ENCODE peak calls at places on chromosomes 6 and 20, in ten cellular contexts. N is heart left ventricle, K is breast epithelium, W is uterus, D is tibial nerve, H is ovary, C is adrenal gland, X is right lobe of liver, Z is stomach, O is IMR-90. T is an unnamed sample. For H3K4me1, the result is how much of the 10 kb centered on the place peaks cover.

GRCh38 chr20:32535316-32535952 is 49.7 kb downstream of the NOL4L start:
- DNase-seq in N (peak), K (no peak), W (no peak), D (no peak), H (no peak), C (no peak), X (no peak), Z (no peak), O (no peak), T (no peak)

GRCh38 chr6:21856096-21856825 is 262.7 kb downstream of the SOX4 start:
- DNase-seq in N (no peak), K (no peak), W (no peak), D (no peak), H (no peak), C (no peak), X (no peak), Z (no peak), O (peak), T (no peak)

GRCh38 chr6:85756982-85757381 is 114.3 kb upstream of the SYNCRIP start:
- DNase-seq in N (no peak), K (no peak), W (no peak), D (no peak), H (no peak), C (no peak), X (no peak), Z (no peak), O (peak), T (no peak)

GRCh38 chr6:36838896-36839818 is at the start of gene CPNE5:
- DNase-seq in N (peak), K (no peak), W (peak), D (no peak), H (no peak), C (no peak), X (no peak), Z (no peak), O (no peak), T (no peak)

GRCh38 chr6:158817298-158818007 is 1.7 kb downstream of the EZR start:
- DNase-seq in N (peak), K (no peak), W (no peak), D (peak), H (no peak), C (peak), X (peak), Z (peak), O (peak), T (peak)

GRCh38 chr6:101249470-101249869 is 144.0 kb upstream of the GRIK2 start:
- DNase-seq in N (no peak), K (no peak), W (no peak), D (no peak), H (no peak), C (no peak), X (no peak), Z (no peak), O (no peak), T (no peak)

GRCh38 chr6:24033284-24033683 is 92.7 kb upstream of the NRSN1 start:
- DNase-seq in N (no peak), K (no peak), W (no peak), D (no peak), H (no peak), C (no peak), X (no peak), Z (no peak), O (no peak), T (peak)

GRCh38 chr6:79985128-79985527 is 19.3 kb upstream of the TTK start:
- DNase-seq in N (no peak), K (no peak), W (no peak), D (no peak), H (no peak), C (no peak), X (no peak), Z (no peak), O (no peak), T (no peak)

GRCh38 chr6:138971601-138972000 is 16.5 kb downstream of the REPS1 start:
- DNase-seq in N (no peak), K (no peak), W (no peak), D (no peak), H (no peak), C (no peak), X (no peak), Z (no peak), O (peak), T (no peak)

GRCh38 chr20:25508083-25508770 is 77.1 kb downstream of the NINL start:
- DNase-seq in N (no peak), K (no peak), W (no peak), D (no peak), H (peak), C (peak), X (peak), Z (no peak), O (peak), T (peak)

GRCh38 chr20:24783631-24784492 is 165.2 kb upstream of the CST7 start:
- DNase-seq in N (no peak), K (no peak), W (no peak), D (no peak), H (no peak), C (no peak), X (no peak), Z (peak), O (no peak), T (peak)

GRCh38 chr6:80338201-80338836 is 231.8 kb downstream of the BCKDHB start:
- DNase-seq in N (peak), K (no peak), W (peak), D (peak), H (peak), C (peak), X (peak), Z (peak), O (peak), T (peak)

GRCh38 chr6:169396554-169397163 is 143.0 kb upstream of the THBS2 start:
- DNase-seq in N (no peak), K (no peak), W (no peak), D (no peak), H (no peak), C (no peak), X (no peak), Z (no peak), O (no peak), T (no peak)

GRCh38 chr6:12587096-12587495 is 129.5 kb upstream of the PHACTR1 start:
- DNase-seq in N (no peak), K (no peak), W (no peak), D (no peak), H (no peak), C (no peak), X (no peak), Z (no peak), O (no peak), T (no peak)

GRCh38 chr6:79570802-79571367 is 33.7 kb upstream of the LCA5 start:
- DNase-seq in N (no peak), K (no peak), W (no peak), D (no peak), H (no peak), C (no peak), X (no peak), Z (no peak), O (peak), T (no peak)

GRCh38 chr6:293185-294174 is 1.2 kb downstream of the DUSP22 start:
- DNase-seq in N (peak), K (no peak), W (peak), D (peak), H (no peak), C (no peak), X (no peak), Z (no peak), O (no peak), T (peak)

GRCh38 chr20:37259865-37260264 is 1.7 kb downstream of the GHRH start:
- DNase-seq in N (no peak), K (no peak), W (no peak), D (no peak), H (no peak), C (no peak), X (no peak), Z (no peak), O (no peak), T (no peak)

GRCh38 chr6:105902401-105903031 is 183.6 kb upstream of the PRDM1 start:
- DNase-seq in N (no peak), K (no peak), W (no peak), D (no peak), H (no peak), C (no peak), X (no peak), Z (no peak), O (peak), T (no peak)

GRCh38 chr6:92274588-92274987 is 1144.8 kb downstream of the EPHA7 start:
- DNase-seq in N (no peak), K (no peak), W (no peak), D (no peak), H (no peak), C (no peak), X (no peak), Z (no peak), O (no peak), T (no peak)

GRCh38 chr6:45419574-45420082 is 41.9 kb upstream of the SUPT3H start:
- DNase-seq in N (peak), K (peak), W (peak), D (peak), H (peak), C (peak), X (peak), Z (peak), O (no peak), T (peak)

GRCh38 chr6:125930810-125931418 is 25.7 kb upstream of the HINT3 start:
- DNase-seq in N (no peak), K (no peak), W (no peak), D (no peak), H (no peak), C (no peak), X (no peak), Z (no peak), O (peak), T (no peak)

GRCh38 chr20:54643761-54644160 is 168.4 kb downstream of the DOK5 start:
- DNase-seq in N (no peak), K (no peak), W (no peak), D (no peak), H (no peak), C (no peak), X (no peak), Z (no peak), O (peak), T (no peak)

GRCh38 chr20:48607544-48607865 is 220.3 kb downstream of the PREX1 start:
- DNase-seq in N (no peak), K (no peak), W (no peak), D (no peak), H (no peak), C (no peak), X (no peak), Z (no peak), O (no peak), T (no peak)

GRCh38 chr20:63618291-63618980 is 8.5 kb downstream of the GMEB2 start:
- DNase-seq in N (no peak), K (no peak), W (no peak), D (no peak), H (no peak), C (no peak), X (no peak), Z (no peak), O (no peak), T (no peak)

GRCh38 chr20:54479138-54479906 is 3.9 kb downstream of the DOK5 start:
- DNase-seq in N (no peak), K (no peak), W (no peak), D (no peak), H (no peak), C (no peak), X (no peak), Z (no peak), O (peak), T (no peak)

GRCh38 chr6:109738667-109739066 is 47.6 kb downstream of the FIG4 start:
- DNase-seq in N (no peak), K (no peak), W (no peak), D (no peak), H (no peak), C (no peak), X (no peak), Z (no peak), O (no peak), T (no peak)

GRCh38 chr6:11311970-11312369 is 79.5 kb upstream of the NEDD9 start:
- DNase-seq in N (no peak), K (no peak), W (no peak), D (no peak), H (no peak), C (no peak), X (no peak), Z (no peak), O (no peak), T (no peak)

GRCh38 chr6:105077592-105078463 is 102.0 kb downstream of the POPDC3 start:
- DNase-seq in N (no peak), K (no peak), W (no peak), D (peak), H (no peak), C (no peak), X (no peak), Z (no peak), O (peak), T (no peak)

GRCh38 chr6:80540700-80541099 is 434.2 kb downstream of the BCKDHB start:
- DNase-seq in N (no peak), K (no peak), W (no peak), D (no peak), H (no peak), C (no peak), X (no peak), Z (no peak), O (peak), T (no peak)

GRCh38 chr6:35195120-35195780 is 18.5 kb upstream of the SCUBE3 start:
- DNase-seq in N (no peak), K (no peak), W (no peak), D (no peak), H (no peak), C (no peak), X (no peak), Z (no peak), O (no peak), T (no peak)

GRCh38 chr6:146503096-146503495 is 40.5 kb upstream of the RAB32 start:
- DNase-seq in N (no peak), K (no peak), W (no peak), D (no peak), H (no peak), C (no peak), X (no peak), Z (no peak), O (no peak), T (no peak)

GRCh38 chr6:157791461-157791860 is 31.6 kb upstream of the SNX9 start:
- DNase-seq in N (no peak), K (peak), W (no peak), D (no peak), H (no peak), C (no peak), X (no peak), Z (peak), O (no peak), T (no peak)

GRCh38 chr6:153003294-153003645 is 761 bp upstream of the MTRF1L start:
- DNase-seq in N (no peak), K (no peak), W (no peak), D (no peak), H (no peak), C (no peak), X (no peak), Z (no peak), O (peak), T (peak)

GRCh38 chr20:14522595-14522994 is 185.2 kb upstream of the FLRT3 start:
- DNase-seq in N (no peak), K (no peak), W (no peak), D (no peak), H (no peak), C (no peak), X (no peak), Z (no peak), O (no peak), T (no peak)

GRCh38 chr20:14523090-14523489 is 185.7 kb upstream of the FLRT3 start:
- DNase-seq in N (no peak), K (no peak), W (no peak), D (no peak), H (no peak), C (no peak), X (no peak), Z (no peak), O (no peak), T (no peak)

GRCh38 chr20:14521436-14521835 is 184.0 kb upstream of the FLRT3 start:
- DNase-seq in N (no peak), K (no peak), W (no peak), D (no peak), H (no peak), C (no peak), X (no peak), Z (no peak), O (peak), T (no peak)

GRCh38 chr20:14518648-14519047 is 181.2 kb upstream of the FLRT3 start:
- DNase-seq in N (no peak), K (no peak), W (no peak), D (no peak), H (no peak), C (no peak), X (no peak), Z (no peak), O (no peak), T (no peak)

GRCh38 chr20:14521016-14521415 is 183.6 kb upstream of the FLRT3 start:
- DNase-seq in N (no peak), K (no peak), W (no peak), D (no peak), H (no peak), C (no peak), X (no peak), Z (no peak), O (no peak), T (no peak)
- TF ChIP-seq POLR2A in N (no peak), K (no peak), W (no peak), D (no peak), H (no peak), C (no peak), X (no peak), Z (no peak), O (no peak), T (no peak)

GRCh38 chr20:57666834-57667157 is 43.0 kb downstream of the PMEPA1 start:
- DNase-seq in N (no peak), K (no peak), W (no peak), D (no peak), H (peak), C (no peak), X (no peak), Z (no peak), O (no peak), T (no peak)
- H3K4me1 ChIP-seq in N (under half), K (under half), W (under half), D (half or more), H (under half), C (under half), X (under half), Z (under half), O (under half), T (under half)

DNA sequence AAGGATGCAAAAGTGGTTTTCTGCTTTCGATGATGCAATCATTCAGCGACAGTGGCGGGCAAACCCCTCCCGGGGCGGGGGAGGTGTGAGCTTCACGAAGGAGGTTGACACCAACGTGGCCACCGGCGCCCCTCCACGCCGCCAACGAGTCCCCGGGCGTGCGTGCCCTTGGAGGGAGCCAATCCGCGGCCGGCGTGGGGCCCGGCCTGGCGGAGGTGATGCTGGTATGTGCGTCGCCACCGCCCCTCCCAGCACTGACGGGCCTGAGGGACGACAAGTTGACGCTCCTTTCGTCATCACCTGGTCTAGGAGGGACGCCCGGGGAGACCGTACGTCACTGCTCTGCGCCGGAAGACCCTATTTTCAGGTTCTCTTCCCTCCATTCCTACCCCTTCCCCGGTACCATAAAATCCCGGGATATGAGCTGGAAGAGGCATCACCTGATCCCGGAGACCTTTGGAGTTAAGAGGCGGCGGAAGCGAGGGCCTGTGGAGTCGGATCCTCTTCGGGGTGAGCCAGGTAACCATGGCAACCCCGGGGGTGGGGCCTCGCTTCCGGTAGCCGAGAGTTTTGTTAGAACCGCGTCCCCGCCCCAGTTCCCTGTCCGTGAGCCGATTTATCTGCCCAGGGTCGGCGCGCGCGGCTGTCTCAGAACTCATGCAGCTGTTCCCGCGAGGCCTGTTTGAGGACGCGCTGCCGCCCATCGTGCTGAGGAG is at the start of gene DXO:
- DNase-seq in N (peak), K (peak), W (peak), D (peak), H (peak), C (peak), X (peak), Z (peak), O (peak), T (peak)
- TF ChIP-seq POLR2A in N (no peak), K (peak), W (peak), D (peak), H (peak), C (peak), X (peak), Z (no peak), O (peak), T (no peak)

GRCh38 chr20:10576411-10576810 is 97.4 kb downstream of the JAG1 start:
- DNase-seq in N (no peak), K (no peak), W (no peak), D (no peak), H (no peak), C (no peak), X (no peak), Z (no peak), O (no peak), T (no peak)
- H3K4me1 ChIP-seq in N (under half), K (under half), W (under half), D (under half), H (under half), C (under half), X (under half), Z (under half), O (under half), T (under half)

DNA sequence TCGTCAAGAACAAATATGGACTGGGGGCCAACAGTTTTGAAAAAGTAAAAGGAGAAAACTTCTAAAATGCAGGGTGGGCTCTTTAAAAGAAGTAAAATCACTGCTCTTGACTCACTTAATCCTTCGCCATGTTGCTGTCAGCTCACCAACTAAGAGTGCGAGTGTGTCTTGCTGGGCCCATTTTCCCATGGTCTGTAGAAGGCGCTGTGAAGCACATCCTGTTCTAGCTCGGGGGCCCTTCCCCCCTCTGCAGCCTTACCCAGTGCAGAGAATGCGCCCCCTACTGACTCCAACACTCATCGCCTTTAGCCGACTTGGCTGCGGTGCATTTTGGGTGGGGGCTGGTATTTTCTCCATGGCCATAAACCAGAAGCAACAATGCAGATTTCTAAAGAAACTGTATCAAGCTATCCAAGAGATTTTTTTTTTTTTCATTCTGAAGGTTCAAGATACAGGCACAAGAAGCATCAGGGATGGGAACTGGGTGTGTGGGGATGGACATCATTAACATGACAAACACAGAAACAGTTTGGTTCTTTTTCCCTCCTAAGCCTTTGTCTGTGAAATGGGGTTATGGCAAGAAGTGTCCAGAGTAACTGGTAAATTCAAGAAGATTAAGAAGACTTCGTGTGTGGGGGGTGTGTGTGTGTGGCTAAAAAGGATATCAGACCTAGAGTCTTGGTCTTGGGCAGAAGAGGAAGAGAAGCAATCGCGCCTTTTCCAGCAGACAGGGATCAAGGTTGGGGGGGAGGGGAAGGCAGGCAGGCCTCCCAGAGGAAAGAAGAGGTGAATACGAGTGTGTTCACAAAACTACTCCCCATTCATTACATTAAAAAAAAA is 1.7 kb downstream of the ADNP start:
- DNase-seq in N (peak), K (peak), W (peak), D (peak), H (peak), C (peak), X (peak), Z (peak), O (peak), T (peak)
- TF ChIP-seq POLR2A in N (no peak), K (no peak), W (no peak), D (no peak), H (no peak), C (peak), X (no peak), Z (no peak), O (peak), T (no peak)

DNA sequence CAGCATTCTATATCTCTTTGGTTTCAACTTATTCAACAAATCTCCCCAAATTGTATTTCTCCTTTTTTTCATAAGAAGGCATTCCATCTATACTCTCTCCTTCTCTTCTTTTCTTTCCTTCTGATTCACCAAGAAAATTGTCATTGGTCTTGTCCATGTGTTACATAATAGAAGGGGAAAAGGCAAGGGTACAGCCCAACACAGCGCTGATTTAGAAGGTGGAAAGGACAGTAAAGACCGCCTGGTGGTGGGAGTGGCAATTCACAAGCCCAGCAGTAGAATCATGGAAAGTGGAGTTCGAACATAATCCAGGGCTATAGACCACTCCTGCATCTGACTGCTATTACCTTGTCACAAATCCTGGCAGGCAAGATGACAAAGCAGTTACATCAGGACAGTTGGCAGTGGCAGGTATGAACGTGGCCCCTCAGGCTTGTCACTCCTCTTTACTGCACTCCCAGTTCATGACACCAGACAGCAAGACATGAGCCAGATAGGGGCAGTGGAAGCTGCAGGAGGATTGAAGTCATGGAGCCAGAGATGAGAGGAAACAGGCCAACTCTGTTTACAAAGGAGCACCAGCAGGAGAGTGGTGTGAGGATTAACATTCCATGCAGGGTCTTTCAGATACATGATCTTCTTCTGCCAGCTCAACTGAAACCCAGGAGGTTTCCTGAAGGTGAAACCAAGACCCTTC is 2.1 kb upstream of the TNFAIP3 start:
- DNase-seq in N (no peak), K (no peak), W (no peak), D (no peak), H (no peak), C (no peak), X (no peak), Z (no peak), O (no peak), T (no peak)
- H3K4me1 ChIP-seq in N (under half), K (under half), W (under half), D (under half), H (under half), C (under half), X (under half), Z (under half), O (under half), T (under half)